ENCODE peak calls at places on chromosomes 2 and 18, in seven cellular contexts. One of them, this sample, is unnamed.

GRCh38 chr2:241788135-241788534 is 11.5 kb downstream of the GAL3ST2 start:
- DNase-seq in NCI-H524: no peak
- DNase-seq in AML-193: no peak
- DNase-seq in frontal cortex: no peak
- DNase-seq in astrocyte of the spinal cord: no peak
- DNase-seq in choroid plexus epithelial cell: no peak
- DNase-seq in RWPE1: no peak
- DNase-seq in this sample: no peak

GRCh38 chr18:75090336-75090735 is 118.6 kb downstream of the PTGR3 start:
- DNase-seq in NCI-H524: no peak
- DNase-seq in AML-193: no peak
- DNase-seq in frontal cortex: no peak
- DNase-seq in astrocyte of the spinal cord: no peak
- DNase-seq in choroid plexus epithelial cell: no peak
- DNase-seq in RWPE1: no peak
- DNase-seq in this sample: no peak

GRCh38 chr2:237354930-237355329 is 59.0 kb downstream of the COL6A3 start:
- DNase-seq in NCI-H524: no peak
- DNase-seq in AML-193: no peak
- DNase-seq in frontal cortex: no peak
- DNase-seq in astrocyte of the spinal cord: peak
- DNase-seq in choroid plexus epithelial cell: peak
- DNase-seq in RWPE1: peak
- DNase-seq in this sample: no peak

GRCh38 chr18:67520276-67521035 is 3.9 kb upstream of the DSEL start:
- DNase-seq in NCI-H524: no peak
- DNase-seq in AML-193: no peak
- DNase-seq in frontal cortex: no peak
- DNase-seq in astrocyte of the spinal cord: peak
- DNase-seq in choroid plexus epithelial cell: peak
- DNase-seq in RWPE1: no peak
- DNase-seq in this sample: no peak

GRCh38 chr2:71603311-71603794 is 150.0 kb downstream of the DYSF start:
- DNase-seq in NCI-H524: no peak
- DNase-seq in AML-193: no peak
- DNase-seq in frontal cortex: no peak
- DNase-seq in astrocyte of the spinal cord: no peak
- DNase-seq in choroid plexus epithelial cell: peak
- DNase-seq in RWPE1: no peak
- DNase-seq in this sample: no peak

GRCh38 chr2:130874512-130874911 is 37.8 kb downstream of the ARHGEF4 start:
- DNase-seq in NCI-H524: no peak
- DNase-seq in AML-193: peak
- DNase-seq in frontal cortex: no peak
- DNase-seq in astrocyte of the spinal cord: no peak
- DNase-seq in choroid plexus epithelial cell: no peak
- DNase-seq in RWPE1: no peak
- DNase-seq in this sample: no peak

GRCh38 chr2:61770746-61771145 is 83.1 kb downstream of the FAM161A start:
- DNase-seq in NCI-H524: no peak
- DNase-seq in AML-193: no peak
- DNase-seq in frontal cortex: no peak
- DNase-seq in astrocyte of the spinal cord: no peak
- DNase-seq in choroid plexus epithelial cell: no peak
- DNase-seq in RWPE1: peak
- DNase-seq in this sample: no peak

GRCh38 chr2:73908689-73909652 is 16.2 kb downstream of the ACTG2 start:
- DNase-seq in NCI-H524: no peak
- DNase-seq in AML-193: no peak
- DNase-seq in frontal cortex: no peak
- DNase-seq in astrocyte of the spinal cord: no peak
- DNase-seq in choroid plexus epithelial cell: no peak
- DNase-seq in RWPE1: no peak
- DNase-seq in this sample: no peak

GRCh38 chr2:15191801-15192200 is 369.3 kb downstream of the NBAS start:
- DNase-seq in NCI-H524: no peak
- DNase-seq in AML-193: no peak
- DNase-seq in frontal cortex: no peak
- DNase-seq in astrocyte of the spinal cord: no peak
- DNase-seq in choroid plexus epithelial cell: no peak
- DNase-seq in RWPE1: no peak
- DNase-seq in this sample: no peak

GRCh38 chr18:48853588-48853987 is 97.2 kb downstream of the SMAD7 start:
- DNase-seq in NCI-H524: no peak
- DNase-seq in AML-193: no peak
- DNase-seq in frontal cortex: no peak
- DNase-seq in astrocyte of the spinal cord: no peak
- DNase-seq in choroid plexus epithelial cell: no peak
- DNase-seq in RWPE1: no peak
- DNase-seq in this sample: no peak

GRCh38 chr18:59704146-59704545 is 6.9 kb upstream of the CCBE1 start:
- DNase-seq in NCI-H524: no peak
- DNase-seq in AML-193: no peak
- DNase-seq in frontal cortex: no peak
- DNase-seq in astrocyte of the spinal cord: no peak
- DNase-seq in choroid plexus epithelial cell: no peak
- DNase-seq in RWPE1: no peak
- DNase-seq in this sample: no peak

GRCh38 chr2:43375746-43376522 is 149.5 kb upstream of the ZFP36L2 start:
- DNase-seq in NCI-H524: no peak
- DNase-seq in AML-193: no peak
- DNase-seq in frontal cortex: no peak
- DNase-seq in astrocyte of the spinal cord: no peak
- DNase-seq in choroid plexus epithelial cell: no peak
- DNase-seq in RWPE1: no peak
- DNase-seq in this sample: no peak

GRCh38 chr18:59311631-59312030 is 6.8 kb downstream of the CPLX4 start:
- DNase-seq in NCI-H524: no peak
- DNase-seq in AML-193: no peak
- DNase-seq in frontal cortex: no peak
- DNase-seq in astrocyte of the spinal cord: peak
- DNase-seq in choroid plexus epithelial cell: peak
- DNase-seq in RWPE1: no peak
- DNase-seq in this sample: no peak

GRCh38 chr2:75278314-75278713 is 79.0 kb upstream of the TACR1 start:
- DNase-seq in NCI-H524: peak
- DNase-seq in AML-193: no peak
- DNase-seq in frontal cortex: no peak
- DNase-seq in astrocyte of the spinal cord: no peak
- DNase-seq in choroid plexus epithelial cell: no peak
- DNase-seq in RWPE1: no peak
- DNase-seq in this sample: no peak

GRCh38 chr2:224971214-224971613 is 71.1 kb downstream of the DOCK10 start:
- DNase-seq in NCI-H524: no peak
- DNase-seq in AML-193: no peak
- DNase-seq in frontal cortex: no peak
- DNase-seq in astrocyte of the spinal cord: no peak
- DNase-seq in choroid plexus epithelial cell: no peak
- DNase-seq in RWPE1: peak
- DNase-seq in this sample: peak

GRCh38 chr2:32479993-32480392 is 123.2 kb downstream of the BIRC6 start:
- DNase-seq in NCI-H524: no peak
- DNase-seq in AML-193: no peak
- DNase-seq in frontal cortex: no peak
- DNase-seq in astrocyte of the spinal cord: no peak
- DNase-seq in choroid plexus epithelial cell: no peak
- DNase-seq in RWPE1: no peak
- DNase-seq in this sample: no peak

GRCh38 chr2:62293490-62294212 is 97.7 kb downstream of the B3GNT2 start:
- DNase-seq in NCI-H524: no peak
- DNase-seq in AML-193: no peak
- DNase-seq in frontal cortex: no peak
- DNase-seq in astrocyte of the spinal cord: peak
- DNase-seq in choroid plexus epithelial cell: peak
- DNase-seq in RWPE1: peak
- DNase-seq in this sample: peak